ENCODE peak calls at places on chromosomes 3 and 15, in six cellular contexts. One of them, this sample, is unnamed.

GRCh38 chr15:29825205-29825604 is 2.9 kb upstream of the TJP1 start:
- DNase-seq in CD8-positive, alpha-beta T cell: no peak
- DNase-seq in mammary epithelial cell: peak; percentile 29
- DNase-seq in cardiac muscle cell: no peak
- DNase-seq in naive thymus-derived CD4-positive, alpha-beta T cell: peak; percentile 81
- DNase-seq in psoas muscle: no peak
- DNase-seq in this sample: no peak

GRCh38 chr15:74891469-74891868 is 1.6 kb downstream of the MPI start:
- DNase-seq in CD8-positive, alpha-beta T cell: no peak
- DNase-seq in mammary epithelial cell: no peak
- DNase-seq in cardiac muscle cell: no peak
- DNase-seq in naive thymus-derived CD4-positive, alpha-beta T cell: no peak
- DNase-seq in psoas muscle: no peak
- DNase-seq in this sample: peak; percentile 97

GRCh38 chr15:100980410-100981046 is 61.4 kb downstream of the LRRK1 start:
- DNase-seq in CD8-positive, alpha-beta T cell: no peak
- DNase-seq in mammary epithelial cell: no peak
- DNase-seq in cardiac muscle cell: no peak
- DNase-seq in naive thymus-derived CD4-positive, alpha-beta T cell: no peak
- DNase-seq in psoas muscle: no peak
- DNase-seq in this sample: no peak

GRCh38 chr3:17231537-17232261 is 346.9 kb downstream of the PLCL2 start:
- DNase-seq in CD8-positive, alpha-beta T cell: no peak
- DNase-seq in mammary epithelial cell: no peak
- DNase-seq in cardiac muscle cell: no peak
- DNase-seq in naive thymus-derived CD4-positive, alpha-beta T cell: no peak
- DNase-seq in psoas muscle: no peak
- DNase-seq in this sample: no peak

GRCh38 chr3:178947738-178948137 is 123.9 kb downstream of the ZMAT3 start:
- DNase-seq in CD8-positive, alpha-beta T cell: no peak
- DNase-seq in mammary epithelial cell: no peak
- DNase-seq in cardiac muscle cell: no peak
- DNase-seq in naive thymus-derived CD4-positive, alpha-beta T cell: no peak
- DNase-seq in psoas muscle: no peak
- DNase-seq in this sample: no peak

GRCh38 chr15:45919806-45920205 is 285.0 kb downstream of the SQOR start:
- DNase-seq in CD8-positive, alpha-beta T cell: no peak
- DNase-seq in mammary epithelial cell: peak; percentile 74
- DNase-seq in cardiac muscle cell: no peak
- DNase-seq in naive thymus-derived CD4-positive, alpha-beta T cell: no peak
- DNase-seq in psoas muscle: no peak
- DNase-seq in this sample: no peak

GRCh38 chr3:127159547-127159946 is 33.4 kb upstream of the PRR23E start:
- DNase-seq in CD8-positive, alpha-beta T cell: no peak
- DNase-seq in mammary epithelial cell: no peak
- DNase-seq in cardiac muscle cell: no peak
- DNase-seq in naive thymus-derived CD4-positive, alpha-beta T cell: no peak
- DNase-seq in psoas muscle: no peak
- DNase-seq in this sample: no peak

GRCh38 chr15:90232196-90232595 is 1.5 kb downstream of the CIB1 start:
- DNase-seq in CD8-positive, alpha-beta T cell: no peak
- DNase-seq in mammary epithelial cell: peak; percentile 40
- DNase-seq in cardiac muscle cell: no peak
- DNase-seq in naive thymus-derived CD4-positive, alpha-beta T cell: no peak
- DNase-seq in psoas muscle: no peak
- DNase-seq in this sample: no peak

GRCh38 chr15:26442680-26443079 is 330.2 kb downstream of the GABRB3 start:
- DNase-seq in CD8-positive, alpha-beta T cell: no peak
- DNase-seq in mammary epithelial cell: no peak
- DNase-seq in cardiac muscle cell: no peak
- DNase-seq in naive thymus-derived CD4-positive, alpha-beta T cell: no peak
- DNase-seq in psoas muscle: no peak
- DNase-seq in this sample: no peak

GRCh38 chr3:99332726-99333125 is 305.7 kb upstream of the COL8A1 start:
- DNase-seq in CD8-positive, alpha-beta T cell: no peak
- DNase-seq in mammary epithelial cell: no peak
- DNase-seq in cardiac muscle cell: no peak
- DNase-seq in naive thymus-derived CD4-positive, alpha-beta T cell: no peak
- DNase-seq in psoas muscle: no peak
- DNase-seq in this sample: no peak

GRCh38 chr15:70299931-70300858 is 202.5 kb upstream of the TLE3 start:
- DNase-seq in CD8-positive, alpha-beta T cell: peak; percentile 71
- DNase-seq in mammary epithelial cell: no peak
- DNase-seq in cardiac muscle cell: no peak
- DNase-seq in naive thymus-derived CD4-positive, alpha-beta T cell: peak; percentile 17
- DNase-seq in psoas muscle: no peak
- DNase-seq in this sample: peak; percentile 92

GRCh38 chr15:52100807-52101206 is 11.8 kb downstream of the BCL2L10 start:
- DNase-seq in CD8-positive, alpha-beta T cell: no peak
- DNase-seq in mammary epithelial cell: peak; percentile 87
- DNase-seq in cardiac muscle cell: no peak
- DNase-seq in naive thymus-derived CD4-positive, alpha-beta T cell: no peak
- DNase-seq in psoas muscle: peak; percentile 85
- DNase-seq in this sample: peak; percentile 54

GRCh38 chr15:22265056-22265945 is 185.0 kb downstream of the OR4M2 start:
- DNase-seq in CD8-positive, alpha-beta T cell: peak; percentile 53
- DNase-seq in mammary epithelial cell: no peak
- DNase-seq in cardiac muscle cell: no peak
- DNase-seq in naive thymus-derived CD4-positive, alpha-beta T cell: peak; percentile 30
- DNase-seq in psoas muscle: no peak
- DNase-seq in this sample: no peak

GRCh38 chr15:22263738-22264137 is 183.4 kb downstream of the OR4M2 start:
- DNase-seq in CD8-positive, alpha-beta T cell: no peak
- DNase-seq in mammary epithelial cell: no peak
- DNase-seq in cardiac muscle cell: no peak
- DNase-seq in naive thymus-derived CD4-positive, alpha-beta T cell: no peak
- DNase-seq in psoas muscle: no peak
- DNase-seq in this sample: no peak

GRCh38 chr15:22262613-22263020 is 182.3 kb downstream of the OR4M2 start:
- DNase-seq in CD8-positive, alpha-beta T cell: peak; percentile 60
- DNase-seq in mammary epithelial cell: no peak
- DNase-seq in cardiac muscle cell: no peak
- DNase-seq in naive thymus-derived CD4-positive, alpha-beta T cell: no peak
- DNase-seq in psoas muscle: no peak
- DNase-seq in this sample: peak; percentile 39

GRCh38 chr15:22265961-22266360 is 185.6 kb downstream of the OR4M2 start:
- DNase-seq in CD8-positive, alpha-beta T cell: no peak
- DNase-seq in mammary epithelial cell: no peak
- DNase-seq in cardiac muscle cell: no peak
- DNase-seq in naive thymus-derived CD4-positive, alpha-beta T cell: no peak
- DNase-seq in psoas muscle: no peak
- DNase-seq in this sample: no peak

DNA sequence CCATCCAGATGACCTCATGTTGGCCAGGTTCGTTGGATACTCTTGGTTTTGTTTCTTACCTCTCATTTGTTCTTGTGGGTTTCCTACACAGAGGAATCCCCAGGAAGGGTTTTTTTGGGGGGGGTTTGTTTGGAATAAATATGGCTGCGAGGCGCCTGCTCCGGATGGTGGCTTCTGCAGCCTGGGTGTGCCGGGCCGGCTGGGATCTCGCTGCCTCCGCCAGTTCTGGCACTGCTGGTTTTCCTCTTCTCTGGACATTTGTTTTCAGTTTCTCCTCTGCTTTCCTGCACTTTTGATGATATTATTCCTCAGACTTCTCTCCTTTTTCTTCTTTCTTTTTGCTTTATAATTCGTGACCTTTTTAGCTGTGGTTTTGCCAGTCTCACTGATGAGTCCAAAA is 187.4 kb downstream of the OR4M2 start:
- DNase-seq in CD8-positive, alpha-beta T cell: no peak
- DNase-seq in mammary epithelial cell: no peak
- DNase-seq in cardiac muscle cell: no peak
- DNase-seq in naive thymus-derived CD4-positive, alpha-beta T cell: no peak
- DNase-seq in psoas muscle: no peak
- DNase-seq in this sample: no peak
- H3K9me3 ChIP-seq in CD8-positive, alpha-beta T cell: no peaks in the 10 kb centered on the region
- H3K9me3 ChIP-seq in mammary epithelial cell: no peaks in the 10 kb centered on the region
- H3K9me3 ChIP-seq in cardiac muscle cell: no peaks in the 10 kb centered on the region
- H3K9me3 ChIP-seq in naive thymus-derived CD4-positive, alpha-beta T cell: no peaks in the 10 kb centered on the region
- H3K9me3 ChIP-seq in psoas muscle: no peaks in the 10 kb centered on the region
- H3K9me3 ChIP-seq in this sample: no peaks in the 10 kb centered on the region

DNA sequence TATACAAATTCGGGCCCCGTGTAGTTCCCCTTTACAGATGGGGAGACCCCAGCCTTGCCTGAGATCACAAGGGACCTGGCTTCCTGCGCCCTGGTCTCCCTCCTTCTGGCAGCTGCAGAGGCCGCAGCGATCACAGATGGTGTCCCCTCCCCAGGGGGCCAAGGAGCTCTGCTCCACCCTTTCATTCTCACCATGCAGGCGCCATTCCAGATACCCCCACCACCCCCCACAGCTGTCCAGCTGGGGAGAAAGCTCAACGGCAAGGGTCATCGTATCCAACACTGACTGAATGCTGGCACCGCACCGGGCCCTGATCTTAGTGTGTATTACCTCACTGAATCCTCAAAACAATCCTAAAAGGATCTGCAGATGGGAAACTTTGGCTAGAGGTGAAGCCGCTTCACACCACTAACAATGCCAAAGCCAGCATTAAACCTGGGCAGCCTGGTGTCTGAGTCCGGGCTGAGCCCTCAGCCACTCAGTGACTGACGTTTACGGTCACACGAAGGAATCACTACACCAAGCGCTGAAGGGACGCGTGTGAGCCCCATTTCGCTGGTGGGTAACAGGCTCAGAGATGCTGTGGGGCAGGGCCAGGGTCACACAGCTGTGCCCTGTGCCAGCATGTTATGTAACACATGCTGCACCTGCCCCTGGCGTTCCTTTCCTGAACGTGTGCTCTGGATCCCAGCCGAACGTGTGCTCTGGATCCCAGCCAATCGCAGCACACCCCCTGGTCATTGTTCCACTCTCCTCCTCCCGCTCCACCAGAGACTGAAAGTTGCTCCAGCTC is 51.9 kb downstream of the IQSEC1 start:
- DNase-seq in CD8-positive, alpha-beta T cell: no peak
- DNase-seq in mammary epithelial cell: no peak
- DNase-seq in cardiac muscle cell: no peak
- DNase-seq in naive thymus-derived CD4-positive, alpha-beta T cell: no peak
- DNase-seq in psoas muscle: peak; percentile 62
- DNase-seq in this sample: peak; percentile 40
- H3K4me3 ChIP-seq in CD8-positive, alpha-beta T cell: no peak overlapping the region
- H3K4me3 ChIP-seq in mammary epithelial cell: no peak overlapping the region
- H3K4me3 ChIP-seq in cardiac muscle cell: no peak overlapping the region
- H3K4me3 ChIP-seq in naive thymus-derived CD4-positive, alpha-beta T cell: no peak overlapping the region
- H3K4me3 ChIP-seq in psoas muscle: peak overlapping the region; percentile 25
- H3K4me3 ChIP-seq in this sample: no peak overlapping the region

DNA sequence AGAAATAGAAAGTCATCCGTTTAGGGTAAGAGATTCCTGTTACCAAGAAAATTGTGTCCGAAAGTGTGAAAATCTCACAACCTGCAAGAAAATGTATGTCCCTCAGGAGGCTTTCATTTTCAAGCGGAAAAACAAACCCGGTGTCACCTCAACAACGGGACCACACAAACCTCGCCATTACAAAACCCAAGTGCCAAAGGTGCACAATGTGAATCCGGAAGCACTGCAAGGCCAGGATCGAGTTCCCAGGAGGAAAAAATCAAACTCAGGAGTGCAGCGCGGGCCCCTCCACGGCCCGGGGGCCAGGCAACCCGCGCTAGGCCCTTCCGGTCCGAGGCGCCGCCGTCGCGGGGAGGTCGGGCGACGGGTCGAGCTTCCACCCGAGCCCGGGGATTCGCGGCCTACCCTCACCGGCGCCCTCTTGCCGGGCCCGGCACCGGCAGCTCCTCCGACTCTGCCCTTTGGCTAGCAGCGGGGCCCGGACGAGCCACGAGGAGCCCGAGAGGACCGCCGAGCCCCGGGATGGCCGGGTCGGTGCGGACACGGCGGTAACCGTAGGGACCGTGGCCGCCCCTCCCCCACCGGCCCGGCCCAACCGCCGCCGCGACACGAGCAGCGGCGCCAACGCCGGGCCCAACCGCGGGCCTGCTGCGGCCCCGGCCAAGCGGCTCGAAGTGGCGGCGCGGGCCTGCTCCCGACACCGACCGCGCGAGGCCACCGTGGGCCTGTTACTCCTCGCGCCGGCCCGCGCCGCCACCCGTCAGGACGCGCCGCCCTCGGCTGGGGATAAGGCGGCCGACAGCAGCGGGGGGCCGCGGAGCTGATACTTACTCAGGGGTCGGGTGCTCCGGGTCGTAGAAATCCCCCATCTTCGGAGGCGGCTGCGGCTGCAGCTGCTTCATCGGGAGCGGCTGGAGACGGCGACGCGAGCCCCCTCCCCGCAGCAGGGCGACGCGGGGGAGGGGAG is 607 bp downstream of the SETD2 start:
- DNase-seq in CD8-positive, alpha-beta T cell: peak; percentile 56
- DNase-seq in mammary epithelial cell: peak; percentile 45
- DNase-seq in cardiac muscle cell: peak; percentile 61
- DNase-seq in naive thymus-derived CD4-positive, alpha-beta T cell: peak; percentile 62
- DNase-seq in psoas muscle: no peak
- DNase-seq in this sample: peak; percentile 65
- H3K4me1 ChIP-seq in CD8-positive, alpha-beta T cell: peaks cover 52% of the 10 kb centered on the region
- H3K4me1 ChIP-seq in mammary epithelial cell: peaks cover 13% of the 10 kb centered on the region
- H3K4me1 ChIP-seq in cardiac muscle cell: peaks cover 13% of the 10 kb centered on the region
- H3K4me1 ChIP-seq in naive thymus-derived CD4-positive, alpha-beta T cell: peaks cover 35% of the 10 kb centered on the region
- H3K4me1 ChIP-seq in psoas muscle: peaks cover 54% of the 10 kb centered on the region
- H3K4me1 ChIP-seq in this sample: peaks cover 17% of the 10 kb centered on the region

DNA sequence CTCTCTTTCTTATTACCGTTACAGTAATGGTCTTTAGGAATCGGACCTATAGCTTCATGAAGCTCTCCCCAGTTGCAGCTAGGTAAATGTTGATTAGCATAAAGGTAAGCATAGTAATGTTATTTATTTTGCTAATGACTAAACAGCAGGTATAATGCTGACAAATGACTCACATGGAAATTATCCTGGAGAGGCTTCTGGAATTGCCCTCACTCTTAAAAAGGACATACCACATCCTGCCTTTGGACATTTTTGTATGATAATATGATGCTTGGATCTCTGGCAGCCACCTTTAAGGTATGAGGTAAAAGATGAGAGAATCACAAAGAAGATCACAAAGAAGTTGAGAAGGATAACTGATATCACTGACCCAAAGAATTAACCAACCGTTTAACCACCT is 238.6 kb downstream of the CHL1 start:
- DNase-seq in CD8-positive, alpha-beta T cell: no peak
- DNase-seq in mammary epithelial cell: peak; percentile 5
- DNase-seq in cardiac muscle cell: no peak
- DNase-seq in naive thymus-derived CD4-positive, alpha-beta T cell: no peak
- DNase-seq in psoas muscle: no peak
- DNase-seq in this sample: no peak
- H3K9me3 ChIP-seq in CD8-positive, alpha-beta T cell: no peaks in the 10 kb centered on the region
- H3K9me3 ChIP-seq in mammary epithelial cell: no peaks in the 10 kb centered on the region
- H3K9me3 ChIP-seq in cardiac muscle cell: no peaks in the 10 kb centered on the region
- H3K9me3 ChIP-seq in naive thymus-derived CD4-positive, alpha-beta T cell: no peaks in the 10 kb centered on the region
- H3K9me3 ChIP-seq in psoas muscle: no peaks in the 10 kb centered on the region
- H3K9me3 ChIP-seq in this sample: no peaks in the 10 kb centered on the region

DNA sequence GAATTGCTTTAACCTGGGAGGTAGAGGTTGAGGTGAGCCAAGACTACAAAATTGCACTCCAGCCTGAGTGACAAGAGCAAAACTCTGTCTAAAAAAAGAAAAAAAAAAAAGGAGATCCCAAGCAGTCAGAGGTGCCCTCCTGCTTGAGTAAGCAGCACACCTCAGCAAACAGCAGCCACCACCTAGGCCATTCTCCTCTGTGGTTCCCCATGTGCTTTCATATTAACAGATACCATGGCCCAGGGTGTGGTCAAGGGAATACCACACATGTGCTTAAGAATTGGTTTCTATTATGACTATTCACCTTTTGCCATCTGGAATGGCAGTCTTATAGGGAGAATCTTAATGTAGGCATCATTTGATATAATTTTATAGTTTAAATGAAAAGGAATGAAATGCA is 24.7 kb upstream of the CSPG5 start:
- DNase-seq in CD8-positive, alpha-beta T cell: no peak
- DNase-seq in mammary epithelial cell: peak; percentile 38
- DNase-seq in cardiac muscle cell: no peak
- DNase-seq in naive thymus-derived CD4-positive, alpha-beta T cell: no peak
- DNase-seq in psoas muscle: no peak
- DNase-seq in this sample: no peak
- H3K4me3 ChIP-seq in CD8-positive, alpha-beta T cell: no peak overlapping the region
- H3K4me3 ChIP-seq in mammary epithelial cell: no peak overlapping the region
- H3K4me3 ChIP-seq in cardiac muscle cell: no peak overlapping the region
- H3K4me3 ChIP-seq in naive thymus-derived CD4-positive, alpha-beta T cell: no peak overlapping the region
- H3K4me3 ChIP-seq in psoas muscle: no peak overlapping the region
- H3K4me3 ChIP-seq in this sample: no peak overlapping the region